ENCODE peak calls at places on chromosome 12, in five cellular contexts. One of them, this sample, is unnamed. For H3K4me1, the result is how much of the 10 kb centered on the place peaks cover.

GRCh38 chr12:96136720-96137378 is 57.3 kb upstream of the ELK3 start:
- DNase-seq in keratinocyte: no peak
- DNase-seq in lung: no peak
- DNase-seq in cardiac muscle cell: no peak
- DNase-seq in left ventricle myocardium inferior: no peak
- DNase-seq in this sample: no peak

GRCh38 chr12:112218150-112218549 is 92.8 kb downstream of the TRAFD1 start:
- DNase-seq in keratinocyte: no peak
- DNase-seq in lung: no peak
- DNase-seq in cardiac muscle cell: no peak
- DNase-seq in left ventricle myocardium inferior: no peak
- DNase-seq in this sample: no peak

GRCh38 chr12:25054783-25055144 is 105.9 kb upstream of the BCAT1 start:
- DNase-seq in keratinocyte: peak
- DNase-seq in lung: no peak
- DNase-seq in cardiac muscle cell: no peak
- DNase-seq in left ventricle myocardium inferior: no peak
- DNase-seq in this sample: peak

GRCh38 chr12:116339800-116340371 is 62.4 kb upstream of the MED13L start:
- DNase-seq in keratinocyte: no peak
- DNase-seq in lung: no peak
- DNase-seq in cardiac muscle cell: no peak
- DNase-seq in left ventricle myocardium inferior: no peak
- DNase-seq in this sample: no peak

GRCh38 chr12:76299536-76300296 is 48.5 kb downstream of the BBS10 start:
- DNase-seq in keratinocyte: no peak
- DNase-seq in lung: no peak
- DNase-seq in cardiac muscle cell: peak
- DNase-seq in left ventricle myocardium inferior: no peak
- DNase-seq in this sample: no peak

GRCh38 chr12:75744607-75745256 is 233.3 kb upstream of the KRR1 start:
- DNase-seq in keratinocyte: no peak
- DNase-seq in lung: no peak
- DNase-seq in cardiac muscle cell: no peak
- DNase-seq in left ventricle myocardium inferior: no peak
- DNase-seq in this sample: no peak

GRCh38 chr12:45435945-45436710 is 220.2 kb downstream of the ANO6 start:
- DNase-seq in keratinocyte: no peak
- DNase-seq in lung: no peak
- DNase-seq in cardiac muscle cell: no peak
- DNase-seq in left ventricle myocardium inferior: no peak
- DNase-seq in this sample: no peak

GRCh38 chr12:47989023-47989417 is 15.3 kb downstream of the COL2A1 start:
- DNase-seq in keratinocyte: no peak
- DNase-seq in lung: no peak
- DNase-seq in cardiac muscle cell: no peak
- DNase-seq in left ventricle myocardium inferior: no peak
- DNase-seq in this sample: peak

GRCh38 chr12:123319826-123320225 is 44.8 kb downstream of the SBNO1 start:
- DNase-seq in keratinocyte: no peak
- DNase-seq in lung: no peak
- DNase-seq in cardiac muscle cell: no peak
- DNase-seq in left ventricle myocardium inferior: no peak
- DNase-seq in this sample: no peak

GRCh38 chr12:128903231-128903630 is 50.0 kb downstream of the GLT1D1 start:
- DNase-seq in keratinocyte: no peak
- DNase-seq in lung: no peak
- DNase-seq in cardiac muscle cell: no peak
- DNase-seq in left ventricle myocardium inferior: no peak
- DNase-seq in this sample: no peak

GRCh38 chr12:2212537-2212936 is 159.8 kb downstream of the CACNA1C start:
- DNase-seq in keratinocyte: no peak
- DNase-seq in lung: no peak
- DNase-seq in cardiac muscle cell: no peak
- DNase-seq in left ventricle myocardium inferior: no peak
- DNase-seq in this sample: no peak

GRCh38 chr12:62469704-62470103 is 3.1 kb downstream of the MON2 start:
- DNase-seq in keratinocyte: no peak
- DNase-seq in lung: no peak
- DNase-seq in cardiac muscle cell: no peak
- DNase-seq in left ventricle myocardium inferior: no peak
- DNase-seq in this sample: no peak

GRCh38 chr12:95304673-95305198 is 87.1 kb downstream of the VEZT start:
- DNase-seq in keratinocyte: no peak
- DNase-seq in lung: no peak
- DNase-seq in cardiac muscle cell: no peak
- DNase-seq in left ventricle myocardium inferior: no peak
- DNase-seq in this sample: no peak

GRCh38 chr12:26666286-26666685 is 166.7 kb downstream of the ITPR2 start:
- DNase-seq in keratinocyte: no peak
- DNase-seq in lung: no peak
- DNase-seq in cardiac muscle cell: no peak
- DNase-seq in left ventricle myocardium inferior: no peak
- DNase-seq in this sample: no peak

GRCh38 chr12:64675795-64676194 is 65.5 kb downstream of the RASSF3 start:
- DNase-seq in keratinocyte: no peak
- DNase-seq in lung: no peak
- DNase-seq in cardiac muscle cell: no peak
- DNase-seq in left ventricle myocardium inferior: peak
- DNase-seq in this sample: no peak

GRCh38 chr12:64674367-64674922 is 64.2 kb downstream of the RASSF3 start:
- DNase-seq in keratinocyte: no peak
- DNase-seq in lung: no peak
- DNase-seq in cardiac muscle cell: no peak
- DNase-seq in left ventricle myocardium inferior: no peak
- DNase-seq in this sample: no peak

GRCh38 chr12:64672925-64673409 is 62.7 kb downstream of the RASSF3 start:
- DNase-seq in keratinocyte: no peak
- DNase-seq in lung: peak
- DNase-seq in cardiac muscle cell: no peak
- DNase-seq in left ventricle myocardium inferior: peak
- DNase-seq in this sample: peak

GRCh38 chr12:64671682-64672081 is 61.4 kb downstream of the RASSF3 start:
- DNase-seq in keratinocyte: no peak
- DNase-seq in lung: no peak
- DNase-seq in cardiac muscle cell: no peak
- DNase-seq in left ventricle myocardium inferior: no peak
- DNase-seq in this sample: no peak

DNA sequence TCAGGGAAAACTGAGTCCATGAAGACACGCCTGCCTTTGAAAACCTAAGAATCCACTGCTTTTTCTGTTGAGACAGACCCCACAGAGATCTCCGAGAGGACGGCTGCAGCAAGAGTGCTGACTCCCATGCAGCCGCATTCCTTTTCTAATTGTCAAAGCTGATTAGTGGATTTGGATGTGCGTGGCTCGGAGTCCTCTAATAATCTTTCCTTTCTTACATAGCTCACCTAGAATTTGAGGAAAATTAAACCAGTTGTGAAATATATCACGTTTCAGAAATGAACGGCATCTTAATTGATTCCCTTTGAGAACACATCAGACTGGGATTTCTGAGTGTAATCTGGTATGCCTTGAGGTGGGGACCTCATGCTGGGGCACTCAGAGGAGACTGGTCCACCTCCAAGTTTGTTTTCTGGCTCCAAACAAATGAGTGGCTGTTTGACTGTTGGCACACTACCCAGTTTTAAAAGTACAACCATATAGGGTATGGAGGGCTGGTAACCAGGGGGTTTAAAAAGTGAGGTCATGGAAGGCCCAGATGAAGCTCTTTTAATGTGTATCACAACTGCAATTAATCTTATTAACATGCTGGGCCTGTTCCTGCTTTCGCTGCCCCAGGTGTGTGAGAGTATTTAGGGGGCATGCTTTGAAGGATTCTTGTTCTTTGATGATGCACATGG is 63.3 kb downstream of the RASSF3 start:
- DNase-seq in keratinocyte: no peak
- DNase-seq in lung: no peak
- DNase-seq in cardiac muscle cell: no peak
- DNase-seq in left ventricle myocardium inferior: no peak
- DNase-seq in this sample: no peak
- H3K4me1 ChIP-seq in keratinocyte: under half
- H3K4me1 ChIP-seq in lung: under half
- H3K4me1 ChIP-seq in cardiac muscle cell: half or more
- H3K4me1 ChIP-seq in left ventricle myocardium inferior: half or more
- H3K4me1 ChIP-seq in this sample: half or more

DNA sequence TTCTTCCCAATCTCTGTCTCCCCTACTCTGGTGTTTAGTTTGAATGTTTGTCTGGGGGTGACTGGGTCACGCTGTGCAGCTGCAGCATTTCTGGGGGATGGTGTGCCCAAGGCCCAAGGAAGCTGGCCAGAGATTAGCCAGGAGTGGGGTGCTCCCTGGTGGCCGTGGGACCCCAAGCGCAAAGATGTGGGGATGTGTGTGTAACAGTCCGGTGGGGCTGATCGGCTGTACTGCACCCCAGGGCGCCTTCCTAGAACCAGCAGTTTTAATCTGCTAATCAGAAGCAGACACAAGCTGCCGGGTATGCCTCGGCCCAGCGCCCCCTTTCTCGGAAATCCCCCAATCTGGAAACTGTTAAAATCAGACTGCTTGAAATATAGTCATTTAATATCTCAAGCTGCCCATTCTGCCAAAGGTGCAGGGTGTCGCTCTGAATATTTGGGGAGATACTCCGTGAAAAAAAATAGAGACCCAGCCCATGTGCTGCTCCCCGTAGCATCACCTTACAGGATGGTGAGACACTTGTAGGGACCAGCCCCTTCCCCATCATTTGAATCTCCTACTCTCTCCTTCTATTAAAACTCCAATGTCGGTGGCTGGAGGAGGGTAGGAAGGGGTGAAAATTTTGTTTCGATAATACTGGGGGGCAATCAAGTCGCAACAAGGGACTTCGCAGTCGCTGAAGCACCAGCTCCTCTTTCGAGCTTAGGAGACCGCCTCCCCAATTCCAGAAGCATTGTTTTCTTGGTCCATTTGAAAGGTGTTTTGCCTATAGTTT is 4.3 kb downstream of the HOXC9 start:
- DNase-seq in keratinocyte: no peak
- DNase-seq in lung: no peak
- DNase-seq in cardiac muscle cell: no peak
- DNase-seq in left ventricle myocardium inferior: no peak
- DNase-seq in this sample: no peak
- H3K4me3 ChIP-seq in keratinocyte: no peak
- H3K4me3 ChIP-seq in lung: no peak
- H3K4me3 ChIP-seq in cardiac muscle cell: no peak
- H3K4me3 ChIP-seq in left ventricle myocardium inferior: no peak
- H3K4me3 ChIP-seq in this sample: no peak

GRCh38 chr12:132427999-132428871 is 61.7 kb upstream of the FBRSL1 start:
- DNase-seq in keratinocyte: no peak
- DNase-seq in lung: no peak
- DNase-seq in cardiac muscle cell: no peak
- DNase-seq in left ventricle myocardium inferior: no peak
- DNase-seq in this sample: peak

GRCh38 chr12:132426349-132427176 is 63.4 kb upstream of the FBRSL1 start:
- DNase-seq in keratinocyte: no peak
- DNase-seq in lung: no peak
- DNase-seq in cardiac muscle cell: no peak
- DNase-seq in left ventricle myocardium inferior: no peak
- DNase-seq in this sample: peak

GRCh38 chr12:132429122-132429931 is 60.6 kb upstream of the FBRSL1 start:
- DNase-seq in keratinocyte: no peak
- DNase-seq in lung: no peak
- DNase-seq in cardiac muscle cell: peak
- DNase-seq in left ventricle myocardium inferior: no peak
- DNase-seq in this sample: peak

GRCh38 chr12:132428872-132429121 is 61.2 kb upstream of the FBRSL1 start:
- DNase-seq in keratinocyte: no peak
- DNase-seq in lung: no peak
- DNase-seq in cardiac muscle cell: no peak
- DNase-seq in left ventricle myocardium inferior: no peak
- DNase-seq in this sample: no peak

DNA sequence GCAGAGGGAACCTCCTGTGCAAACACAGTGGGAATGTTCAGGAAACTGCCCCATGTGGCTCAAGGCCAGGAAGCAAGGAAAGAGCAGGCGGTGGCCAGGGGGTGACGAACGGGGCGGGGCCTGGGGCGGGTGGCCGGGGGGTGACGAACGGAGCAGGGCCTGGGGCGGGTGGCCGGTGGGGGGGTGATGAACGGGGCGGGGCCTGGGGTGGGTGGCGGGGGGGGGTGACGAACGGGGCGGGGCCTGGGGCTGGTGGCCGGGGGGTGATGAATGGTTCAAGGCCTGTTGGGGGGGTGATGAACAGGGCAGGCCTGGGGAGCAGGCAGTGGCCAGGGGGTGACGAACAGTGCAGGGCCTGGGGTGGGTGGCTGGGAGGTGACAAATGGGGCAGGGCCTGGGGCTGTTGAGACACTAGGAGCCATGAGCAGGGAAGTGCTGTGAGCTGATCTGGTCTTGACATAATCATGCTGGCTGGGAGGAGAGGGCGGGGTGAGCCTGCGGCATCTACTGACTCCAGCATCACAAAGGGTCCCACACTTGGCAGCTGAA is 62.7 kb upstream of the FBRSL1 start:
- DNase-seq in keratinocyte: no peak
- DNase-seq in lung: no peak
- DNase-seq in cardiac muscle cell: no peak
- DNase-seq in left ventricle myocardium inferior: no peak
- DNase-seq in this sample: no peak
- H3K4me1 ChIP-seq in keratinocyte: under half
- H3K4me1 ChIP-seq in lung: under half
- H3K4me1 ChIP-seq in cardiac muscle cell: under half
- H3K4me1 ChIP-seq in left ventricle myocardium inferior: under half
- H3K4me1 ChIP-seq in this sample: under half

GRCh38 chr12:49537709-49538601 is 875 bp upstream of the KCNH3 start:
- DNase-seq in keratinocyte: no peak
- DNase-seq in lung: no peak
- DNase-seq in cardiac muscle cell: peak
- DNase-seq in left ventricle myocardium inferior: no peak
- DNase-seq in this sample: peak

GRCh38 chr12:49536526-49537195 is 2.2 kb upstream of the KCNH3 start:
- DNase-seq in keratinocyte: no peak
- DNase-seq in lung: no peak
- DNase-seq in cardiac muscle cell: no peak
- DNase-seq in left ventricle myocardium inferior: no peak
- DNase-seq in this sample: no peak

GRCh38 chr12:49535921-49536525 is 2.8 kb upstream of the KCNH3 start:
- DNase-seq in keratinocyte: no peak
- DNase-seq in lung: no peak
- DNase-seq in cardiac muscle cell: no peak
- DNase-seq in left ventricle myocardium inferior: no peak
- DNase-seq in this sample: no peak

GRCh38 chr12:49538740-49539403 is at the start of gene KCNH3:
- DNase-seq in keratinocyte: no peak
- DNase-seq in lung: peak
- DNase-seq in cardiac muscle cell: peak
- DNase-seq in left ventricle myocardium inferior: peak
- DNase-seq in this sample: peak

DNA sequence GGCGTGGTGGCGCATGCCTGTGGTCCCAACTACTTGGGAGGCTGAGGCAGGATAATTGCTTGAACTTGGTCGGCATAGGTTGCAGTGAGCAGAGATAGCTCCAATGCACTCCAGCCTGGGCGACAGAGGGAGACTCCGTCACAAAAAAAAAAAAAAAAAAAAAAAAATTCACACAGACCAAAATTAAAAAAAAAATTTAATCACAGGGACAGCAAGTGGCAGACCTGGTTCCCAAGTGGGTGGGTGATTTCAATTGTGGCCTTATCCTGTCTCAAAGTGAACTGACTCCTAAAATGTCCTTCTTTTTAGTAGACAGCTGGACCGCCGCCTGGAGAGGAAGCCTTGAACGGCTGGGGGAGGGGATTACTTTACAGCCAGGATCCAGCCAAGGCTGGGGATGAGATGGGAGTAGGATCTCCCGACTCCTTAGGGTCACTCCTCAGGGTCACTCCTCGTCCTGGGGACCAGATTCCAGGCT is 1.6 kb upstream of the KCNH3 start:
- DNase-seq in keratinocyte: no peak
- DNase-seq in lung: no peak
- DNase-seq in cardiac muscle cell: no peak
- DNase-seq in left ventricle myocardium inferior: no peak
- DNase-seq in this sample: no peak
- H3K4me3 ChIP-seq in keratinocyte: no peak
- H3K4me3 ChIP-seq in lung: no peak
- H3K4me3 ChIP-seq in cardiac muscle cell: peak
- H3K4me3 ChIP-seq in left ventricle myocardium inferior: peak
- H3K4me3 ChIP-seq in this sample: no peak

This sample was measured in pancreas.